ENCODE peak calls at places on chromosomes 7 and 10, in seven cellular contexts. N, D, P, K, Q, T and X are unnamed samples.

GRCh38 chr7:134703781-134704180 is 57.1 kb downstream of the BPGM start:
- DNase-seq in N (no peak), D (peak), P (no peak), K (peak), Q (no peak), T (no peak), X (no peak)

GRCh38 chr10:10204415-10204814 is 813.3 kb upstream of the CELF2 start:
- DNase-seq in N (no peak), D (no peak), P (no peak), K (no peak), Q (no peak), T (no peak), X (no peak)

GRCh38 chr7:17422966-17423365 is 124.5 kb downstream of the AHR start:
- DNase-seq in N (no peak), D (peak), P (no peak), K (peak), Q (no peak), T (peak), X (no peak)

GRCh38 chr7:113086431-113086888 is at the start of gene GPR85:
- DNase-seq in N (peak), D (peak), P (peak), K (peak), Q (peak), T (peak), X (peak)

GRCh38 chr7:1967512-1968396 is 265.0 kb downstream of the MAD1L1 start:
- DNase-seq in N (no peak), D (no peak), P (no peak), K (no peak), Q (no peak), T (no peak), X (no peak)

GRCh38 chr7:132877578-132877977 is 204.3 kb downstream of the CHCHD3 start:
- DNase-seq in N (no peak), D (peak), P (no peak), K (no peak), Q (no peak), T (no peak), X (peak)

GRCh38 chr10:55550241-55550640 is 749.2 kb upstream of the PCDH15 start:
- DNase-seq in N (no peak), D (peak), P (no peak), K (peak), Q (no peak), T (peak), X (no peak)

GRCh38 chr7:79868010-79868409 is 266.6 kb upstream of the GNAI1 start:
- DNase-seq in N (no peak), D (peak), P (no peak), K (peak), Q (no peak), T (no peak), X (no peak)

GRCh38 chr7:44057849-44058758 is 7.3 kb downstream of the PGAM2 start:
- DNase-seq in N (no peak), D (no peak), P (no peak), K (no peak), Q (no peak), T (no peak), X (no peak)

GRCh38 chr7:64686493-64687184 is 20.7 kb downstream of the ZNF107 start:
- DNase-seq in N (no peak), D (no peak), P (no peak), K (no peak), Q (no peak), T (no peak), X (no peak)